ENCODE peak calls at places on chromosome 3, in six cellular contexts. Q is transverse colon, A is tibial nerve, E is ovary, X is stomach, U is upper lobe of left lung. G is an unnamed sample.
A peak's percentile ranks its signal among the peaks of the same experiment; 100 is the strongest.

GRCh38 chr3:133329626-133330025 is 70.2 kb upstream of the BFSP2 start:
- DNase-seq in Q (no peak), A (no peak), E (no peak), X (no peak), U (no peak), G (no peak)

GRCh38 chr3:13335062-13335461 is 85.1 kb downstream of the NUP210 start:
- DNase-seq in Q (no peak), A (no peak), E (no peak), X (no peak), U (no peak), G (no peak)

GRCh38 chr3:182349951-182350350 is 443.4 kb upstream of the ATP11B start:
- DNase-seq in Q (no peak), A (no peak), E (no peak), X (no peak), U (no peak), G (no peak)

GRCh38 chr3:144989756-144990155 is 1018.1 kb downstream of the DIPK2A start:
- DNase-seq in Q (no peak), A (no peak), E (no peak), X (no peak), U (no peak), G (no peak)

GRCh38 chr3:52774901-52775864 is 2.2 kb upstream of the ITIH1 start:
- DNase-seq in Q (peak; percentile 39), A (peak; percentile 23), E (no peak), X (peak; percentile 45), U (no peak), G (peak; percentile 41)

GRCh38 chr3:127375151-127375937 is 87.5 kb upstream of the PRR20G start:
- DNase-seq in Q (no peak), A (no peak), E (no peak), X (no peak), U (no peak), G (no peak)

GRCh38 chr3:138213373-138214085 is 26.4 kb downstream of the ARMC8 start:
- DNase-seq in Q (no peak), A (no peak), E (no peak), X (no peak), U (no peak), G (no peak)

GRCh38 chr3:172106989-172107388 is 67.6 kb downstream of the FNDC3B start:
- DNase-seq in Q (peak; percentile 70), A (peak; percentile 60), E (no peak), X (peak; percentile 60), U (no peak), G (no peak)

GRCh38 chr3:43525941-43526607 is 95.7 kb downstream of the ANO10 start:
- DNase-seq in Q (no peak), A (no peak), E (no peak), X (no peak), U (no peak), G (no peak)

GRCh38 chr3:43525376-43525775 is 96.4 kb downstream of the ANO10 start:
- DNase-seq in Q (no peak), A (no peak), E (no peak), X (no peak), U (no peak), G (no peak)

GRCh38 chr3:43523454-43524053 is 98.3 kb downstream of the ANO10 start:
- DNase-seq in Q (no peak), A (no peak), E (no peak), X (no peak), U (no peak), G (no peak)

GRCh38 chr3:43526956-43527355 is 94.9 kb downstream of the ANO10 start:
- DNase-seq in Q (no peak), A (no peak), E (no peak), X (no peak), U (no peak), G (no peak)

GRCh38 chr3:43522702-43523362 is 99.0 kb downstream of the ANO10 start:
- DNase-seq in Q (no peak), A (no peak), E (no peak), X (no peak), U (no peak), G (no peak)
- TF ChIP-seq EP300 in Q (no peak), A (no peak), E (no peak), X (no peak), U (no peak), G (no peak)

GRCh38 chr3:128707935-128708494 is 18.0 kb upstream of the RAB7A start:
- DNase-seq in Q (no peak), A (no peak), E (no peak), X (no peak), U (no peak), G (no peak)
- TF ChIP-seq EP300 in Q (no peak), A (no peak), E (no peak), X (no peak), U (no peak), G (no peak)

DNA sequence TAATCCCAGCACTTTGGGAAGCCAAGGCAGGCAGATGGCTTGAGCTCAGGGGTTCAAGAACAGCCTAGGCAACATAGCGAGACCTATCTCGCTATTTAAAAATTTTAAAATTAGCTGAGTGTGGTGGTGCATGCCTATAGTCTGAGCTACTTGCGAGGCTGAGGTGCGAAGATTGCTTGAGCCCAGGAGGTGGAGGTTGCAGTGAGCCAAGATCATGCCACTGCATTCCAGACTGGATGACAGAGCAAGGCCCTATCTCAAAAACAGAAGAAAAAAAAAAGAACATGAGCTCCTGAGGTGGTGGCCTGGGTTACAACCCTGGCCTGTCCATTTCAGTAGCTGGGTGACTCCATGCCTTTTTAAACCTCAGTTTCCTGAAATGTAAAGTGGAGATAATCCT is 7.2 kb downstream of the DNASE1L3 start:
- DNase-seq in Q (no peak), A (no peak), E (no peak), X (no peak), U (no peak), G (no peak)
- TF ChIP-seq EP300 in Q (no peak), A (no peak), E (no peak), X (no peak), U (no peak), G (no peak)

DNA sequence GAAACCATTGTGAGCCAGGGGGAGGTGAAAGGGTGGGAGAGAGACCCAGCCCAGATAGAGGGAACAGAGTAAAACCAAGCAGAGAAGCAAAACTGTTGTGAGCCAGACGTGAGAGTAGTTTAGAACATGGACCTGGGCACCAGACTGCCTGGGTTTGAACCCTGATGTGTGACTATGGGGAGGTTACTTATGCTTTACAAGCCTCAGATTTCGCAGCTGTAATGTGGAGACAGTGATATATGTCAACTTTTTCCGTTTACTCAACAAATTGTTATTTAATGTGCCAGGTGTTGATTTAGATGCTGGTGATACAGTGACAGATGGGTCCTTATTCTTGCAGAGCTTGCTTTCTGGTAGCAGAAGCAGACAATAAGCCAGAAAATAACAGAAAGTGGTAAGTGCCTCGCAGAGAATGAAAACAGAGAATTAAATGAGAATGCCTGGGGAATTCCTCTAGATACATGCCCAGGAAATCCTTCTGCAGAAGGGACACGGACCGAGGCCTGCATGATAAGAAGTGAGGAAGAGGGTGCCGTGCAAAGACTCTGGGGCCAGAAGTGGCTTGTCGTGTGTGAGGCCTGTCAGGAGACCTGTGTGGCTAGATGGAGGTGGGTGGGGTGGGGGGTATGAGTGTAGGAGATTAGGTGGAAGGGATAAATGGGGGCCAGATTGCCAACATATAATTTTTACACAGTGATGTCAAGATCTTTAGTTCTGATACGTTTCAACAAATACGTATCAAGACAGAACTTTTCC is 15.0 kb downstream of the KAT2B start:
- DNase-seq in Q (no peak), A (no peak), E (no peak), X (no peak), U (no peak), G (no peak)
- TF ChIP-seq EP300 in Q (no peak), A (no peak), E (no peak), X (no peak), U (no peak), G (no peak)

GRCh38 chr3:31288641-31289100 is 244.1 kb upstream of the STT3B start:
- DNase-seq in Q (peak; percentile 11), A (peak; percentile 15), E (peak; percentile 64), X (peak; percentile 37), U (no peak), G (no peak)
- TF ChIP-seq EP300 in Q (no peak), A (peak; percentile 32), E (no peak), X (no peak), U (no peak), G (no peak)

GRCh38 chr3:146839727-146840126 is 234.6 kb upstream of the PLSCR5 start:
- DNase-seq in Q (no peak), A (no peak), E (no peak), X (no peak), U (no peak), G (no peak)
- TF ChIP-seq EP300 in Q (no peak), A (no peak), E (no peak), X (no peak), U (no peak), G (no peak)

DNA sequence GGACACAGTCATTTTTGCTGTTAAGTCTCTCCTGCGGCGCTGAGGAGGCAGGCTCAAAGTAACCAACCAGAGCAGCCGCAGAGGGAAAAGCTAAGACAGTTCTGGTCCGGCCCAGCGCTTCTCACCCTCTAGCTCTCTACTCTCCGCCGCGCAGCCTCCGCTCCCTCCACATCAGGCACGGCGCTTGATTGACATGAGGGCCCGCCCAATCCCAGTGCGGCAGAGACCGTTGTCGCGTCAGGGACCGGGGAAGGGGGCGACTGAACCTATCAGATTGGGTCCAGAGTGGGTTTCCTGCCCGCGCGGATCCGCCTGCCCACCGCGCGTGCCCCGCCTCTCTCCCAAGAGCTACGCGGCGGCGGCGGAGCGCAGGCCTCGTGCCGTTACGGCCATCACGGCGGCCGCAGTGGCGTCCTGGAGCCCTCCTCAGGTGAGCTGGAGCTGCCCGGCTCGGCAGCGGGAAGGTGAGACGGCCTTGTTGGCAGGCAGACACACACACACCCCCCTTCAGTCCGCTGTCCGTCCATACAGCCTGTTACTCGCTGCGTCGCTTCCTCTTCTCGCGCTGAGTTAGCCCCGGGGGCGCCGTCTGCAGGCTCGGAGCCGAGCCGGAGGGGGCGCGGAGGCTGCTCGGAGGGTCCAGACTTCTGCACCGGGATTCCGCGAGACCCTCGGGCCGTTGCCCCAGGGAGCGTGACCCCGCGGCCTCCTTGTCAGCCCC is at the start of gene NCK1:
- DNase-seq in Q (peak; percentile 99), A (peak; percentile 98), E (peak; percentile 97), X (peak; percentile 99), U (peak; percentile 97), G (peak; percentile 99)
- TF ChIP-seq EP300 in Q (no peak), A (peak; percentile 98), E (no peak), X (no peak), U (no peak), G (no peak)

GRCh38 chr3:18556503-18556902 is 131.4 kb upstream of the SATB1 start:
- DNase-seq in Q (no peak), A (no peak), E (no peak), X (no peak), U (no peak), G (no peak)
- TF ChIP-seq EP300 in Q (no peak), A (no peak), E (no peak), X (no peak), U (no peak), G (no peak)

GRCh38 chr3:40043444-40043755 is 234.0 kb downstream of the MYRIP start:
- DNase-seq in Q (no peak), A (no peak), E (no peak), X (no peak), U (no peak), G (no peak)
- TF ChIP-seq EP300 in Q (no peak), A (no peak), E (no peak), X (no peak), U (no peak), G (no peak)

GRCh38 chr3:64344721-64345207 is 119.5 kb upstream of the PRICKLE2 start:
- DNase-seq in Q (no peak), A (no peak), E (no peak), X (no peak), U (no peak), G (peak; percentile 84)
- TF ChIP-seq EP300 in Q (no peak), A (no peak), E (no peak), X (no peak), U (no peak), G (peak; percentile 17)